ENCODE peak calls at places on chromosomes 13 and 19, in nine cellular contexts. D is cardiac muscle cell, E is breast epithelium, C is aorta, G is endodermal cell, Z is PC-9, Y is small intestine, J is neural progenitor cell, T is adipocyte. B is an unnamed sample. For H3K4me1 and H3K36me3, the result is how much of the 10 kb centered on the place peaks cover.

GRCh38 chr13:93254775-93255174 is 28.2 kb downstream of the GPC6 start:
- DNase-seq in D (no peak), E (no peak), C (no peak), G (no peak), Z (no peak), Y (no peak), J (no peak), T (no peak), B (no peak)

GRCh38 chr13:78712866-78713265 is 53.9 kb upstream of the OBI1 start:
- DNase-seq in D (no peak), E (no peak), C (no peak), G (no peak), Z (no peak), Y (no peak), J (no peak), T (no peak), B (no peak)

GRCh38 chr19:4295972-4296771 is 6.0 kb downstream of the TMIGD2 start:
- DNase-seq in D (peak), E (no peak), C (no peak), G (peak), Z (no peak), Y (peak), J (no peak), T (no peak), B (no peak)

GRCh38 chr19:49888478-49888901 is 8.2 kb downstream of the IL4I1 start:
- DNase-seq in D (no peak), E (no peak), C (no peak), G (no peak), Z (peak), Y (peak), J (no peak), T (no peak), B (no peak)

GRCh38 chr13:70043685-70044084 is 63.9 kb upstream of the ATXN8OS start:
- DNase-seq in D (no peak), E (no peak), C (no peak), G (no peak), Z (no peak), Y (no peak), J (no peak), T (no peak), B (no peak)

GRCh38 chr19:54158812-54159351 is 639 bp downstream of the LENG1 start:
- DNase-seq in D (peak), E (no peak), C (no peak), G (no peak), Z (peak), Y (peak), J (peak), T (peak), B (no peak)

GRCh38 chr19:3403489-3404323 is 37.3 kb downstream of the NFIC start:
- DNase-seq in D (peak), E (peak), C (peak), G (peak), Z (no peak), Y (no peak), J (no peak), T (peak), B (no peak)

GRCh38 chr13:72864142-72865035 is 82.5 kb downstream of the PIBF1 start:
- DNase-seq in D (no peak), E (no peak), C (no peak), G (no peak), Z (no peak), Y (no peak), J (no peak), T (peak), B (no peak)

GRCh38 chr13:30204564-30204963 is 102.8 kb downstream of the KATNAL1 start:
- DNase-seq in D (no peak), E (no peak), C (no peak), G (no peak), Z (no peak), Y (no peak), J (no peak), T (no peak), B (no peak)

GRCh38 chr19:44608391-44608821 is 5.0 kb upstream of the IGSF23 start:
- DNase-seq in D (peak), E (no peak), C (no peak), G (no peak), Z (peak), Y (peak), J (no peak), T (peak), B (no peak)

GRCh38 chr13:80196756-80197155 is 144.2 kb downstream of the SPRY2 start:
- DNase-seq in D (no peak), E (no peak), C (no peak), G (no peak), Z (no peak), Y (no peak), J (no peak), T (no peak), B (no peak)

GRCh38 chr13:50345804-50346203 is 330.6 kb downstream of the KCNRG start:
- DNase-seq in D (no peak), E (no peak), C (no peak), G (no peak), Z (no peak), Y (no peak), J (no peak), T (no peak), B (no peak)

GRCh38 chr19:30671622-30672051 is 299.5 kb downstream of the ZNF536 start:
- DNase-seq in D (peak), E (no peak), C (no peak), G (peak), Z (no peak), Y (no peak), J (no peak), T (no peak), B (no peak)

GRCh38 chr19:45117167-45117594 is 24.2 kb downstream of the PPP1R37 start:
- DNase-seq in D (peak), E (no peak), C (no peak), G (peak), Z (no peak), Y (no peak), J (peak), T (no peak), B (no peak)

GRCh38 chr19:48965806-48966540 is 864 bp downstream of the FTL start:
- DNase-seq in D (peak), E (peak), C (peak), G (peak), Z (peak), Y (peak), J (peak), T (peak), B (peak)

GRCh38 chr19:48513289-48514122 is 1.9 kb upstream of the LMTK3 start:
- DNase-seq in D (peak), E (no peak), C (no peak), G (peak), Z (peak), Y (peak), J (peak), T (peak), B (peak)

GRCh38 chr13:99196466-99197256 is 4.0 kb upstream of the UBAC2 start:
- DNase-seq in D (no peak), E (no peak), C (no peak), G (no peak), Z (peak), Y (peak), J (no peak), T (no peak), B (peak)

GRCh38 chr13:73251866-73252265 is 193.1 kb downstream of the KLF5 start:
- DNase-seq in D (no peak), E (no peak), C (no peak), G (no peak), Z (no peak), Y (no peak), J (no peak), T (no peak), B (no peak)

GRCh38 chr13:113741101-113741731 is 17.8 kb upstream of the TMEM255B start:
- DNase-seq in D (no peak), E (no peak), C (peak), G (no peak), Z (no peak), Y (no peak), J (no peak), T (no peak), B (no peak)

GRCh38 chr19:20968092-20968491 is 45.0 kb downstream of the ZNF85 start:
- DNase-seq in D (no peak), E (no peak), C (no peak), G (no peak), Z (no peak), Y (no peak), J (no peak), T (no peak), B (no peak)

GRCh38 chr13:109199280-109199679 is 569.9 kb downstream of the MYO16 start:
- DNase-seq in D (no peak), E (no peak), C (no peak), G (no peak), Z (no peak), Y (no peak), J (no peak), T (no peak), B (no peak)

GRCh38 chr19:16726916-16727315 is 7.3 kb downstream of the NWD1 start:
- DNase-seq in D (no peak), E (no peak), C (no peak), G (no peak), Z (no peak), Y (no peak), J (no peak), T (no peak), B (no peak)

GRCh38 chr13:77533875-77534788 is 1.4 kb upstream of the SCEL start:
- DNase-seq in D (peak), E (no peak), C (no peak), G (no peak), Z (no peak), Y (no peak), J (no peak), T (no peak), B (no peak)

GRCh38 chr19:45137179-45137761 is 23.5 kb downstream of the NKPD1 start:
- DNase-seq in D (peak), E (no peak), C (no peak), G (no peak), Z (no peak), Y (no peak), J (no peak), T (no peak), B (no peak)

GRCh38 chr19:33826521-33826920 is 29.9 kb downstream of the KCTD15 start:
- DNase-seq in D (no peak), E (no peak), C (no peak), G (peak), Z (no peak), Y (no peak), J (no peak), T (no peak), B (no peak)

GRCh38 chr13:61954092-61954491 is 538.4 kb upstream of the PCDH20 start:
- DNase-seq in D (peak), E (no peak), C (no peak), G (no peak), Z (no peak), Y (peak), J (peak), T (peak), B (no peak)

GRCh38 chr19:43723588-43723987 is 7.7 kb downstream of the IRGC start:
- DNase-seq in D (no peak), E (no peak), C (no peak), G (no peak), Z (no peak), Y (peak), J (no peak), T (no peak), B (no peak)

GRCh38 chr19:29543381-29543780 is 17.6 kb downstream of the VSTM2B start:
- DNase-seq in D (no peak), E (no peak), C (no peak), G (no peak), Z (no peak), Y (no peak), J (no peak), T (no peak), B (no peak)

GRCh38 chr19:11963566-11964355 is 1.1 kb upstream of the ZNF763 start:
- DNase-seq in D (peak), E (peak), C (peak), G (peak), Z (no peak), Y (peak), J (peak), T (peak), B (peak)

GRCh38 chr13:107421028-107421427 is 794.3 kb downstream of the LIG4 start:
- DNase-seq in D (peak), E (no peak), C (no peak), G (no peak), Z (no peak), Y (no peak), J (no peak), T (peak), B (no peak)

GRCh38 chr13:35765941-35766340 is 289.5 kb upstream of the MAB21L1 start:
- DNase-seq in D (no peak), E (no peak), C (no peak), G (no peak), Z (no peak), Y (no peak), J (no peak), T (no peak), B (no peak)

GRCh38 chr13:70634893-70635292 is 526.6 kb upstream of the KLHL1 start:
- DNase-seq in D (no peak), E (no peak), C (no peak), G (no peak), Z (no peak), Y (no peak), J (no peak), T (no peak), B (no peak)

GRCh38 chr13:35714096-35714495 is 237.6 kb upstream of the MAB21L1 start:
- DNase-seq in D (no peak), E (no peak), C (no peak), G (no peak), Z (peak), Y (no peak), J (peak), T (peak), B (no peak)

GRCh38 chr13:46295531-46296464 is 84.1 kb downstream of the LRRC63 start:
- DNase-seq in D (peak), E (peak), C (peak), G (no peak), Z (no peak), Y (peak), J (no peak), T (peak), B (peak)

GRCh38 chr13:87128006-87128405 is 543.2 kb upstream of the SLITRK5 start:
- DNase-seq in D (peak), E (no peak), C (no peak), G (peak), Z (no peak), Y (no peak), J (peak), T (no peak), B (no peak)

GRCh38 chr13:33918199-33918932 is 100.4 kb downstream of the RFC3 start:
- DNase-seq in D (peak), E (no peak), C (peak), G (no peak), Z (peak), Y (no peak), J (peak), T (peak), B (no peak)

GRCh38 chr19:45668342-45668871 is 386 bp downstream of the GIPR start:
- DNase-seq in D (no peak), E (no peak), C (no peak), G (no peak), Z (no peak), Y (no peak), J (no peak), T (peak), B (no peak)

GRCh38 chr19:19406878-19407639 is 1.6 kb downstream of the GATAD2A start:
- DNase-seq in D (peak), E (peak), C (no peak), G (no peak), Z (peak), Y (peak), J (peak), T (peak), B (peak)
- H3K4me1 ChIP-seq in D (under half), E (under half), C (under half), G (under half), Z (half or more), Y (under half), J (under half), T (half or more), B (half or more)

DNA sequence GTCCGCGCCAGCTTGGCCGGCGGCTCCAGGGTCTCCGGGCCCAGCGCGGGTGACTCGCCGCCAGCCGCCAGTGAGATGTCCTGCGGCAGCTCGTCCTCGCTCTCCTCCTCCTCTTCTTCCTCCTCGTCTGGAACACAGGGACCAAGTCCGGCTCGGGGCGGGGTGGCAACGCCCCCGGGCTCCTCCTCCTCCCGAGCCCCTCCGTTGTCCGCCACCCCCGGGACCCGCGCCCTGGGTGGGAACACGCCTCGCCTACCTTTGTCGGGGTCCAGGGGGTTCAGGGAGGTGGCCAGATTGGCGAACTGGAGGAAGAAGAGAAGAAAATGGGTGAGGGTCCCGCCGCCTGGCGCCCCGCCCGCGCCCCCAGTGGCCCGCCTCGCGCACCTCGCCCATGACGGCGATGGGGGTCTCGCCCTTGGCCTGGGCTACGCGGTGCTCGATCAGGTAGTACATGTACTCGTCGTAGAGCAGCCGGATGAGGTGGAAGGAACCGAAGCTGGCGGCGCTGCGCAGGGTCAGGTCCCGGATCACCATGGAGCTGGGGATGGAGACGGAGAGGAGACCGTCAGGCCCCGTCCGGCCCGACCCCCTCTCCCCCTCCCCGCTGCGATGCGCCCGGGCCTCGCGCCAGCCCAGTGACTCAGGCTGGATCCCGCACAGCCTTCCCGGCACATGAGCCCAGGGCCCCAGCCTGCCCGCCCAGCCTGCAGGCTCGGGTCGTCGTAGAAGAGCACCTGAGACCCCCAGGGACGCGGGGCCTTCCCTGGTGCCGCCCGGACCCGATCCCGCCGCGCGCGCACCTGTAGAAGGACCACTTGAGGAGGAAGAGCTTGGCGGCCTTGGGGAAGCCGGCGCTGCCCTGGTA is 10.7 kb downstream of the DCAF15 start:
- DNase-seq in D (peak), E (no peak), C (peak), G (peak), Z (no peak), Y (no peak), J (no peak), T (peak), B (no peak)
- H3K4me3 ChIP-seq in D (no peak), E (peak), C (no peak), G (no peak), Z (no peak), Y (no peak), J (peak), T (no peak), B (no peak)

GRCh38 chr13:48322294-48322693 is 18.7 kb downstream of the RB1 start:
- DNase-seq in D (no peak), E (no peak), C (no peak), G (no peak), Z (no peak), Y (no peak), J (no peak), T (no peak), B (no peak)
- H3K36me3 ChIP-seq in D (under half), E (under half), C (under half), G (under half), Z (under half), Y (under half), J (under half), T (under half), B (under half)

GRCh38 chr13:44903596-44903995 is 85.7 kb downstream of the NUFIP1 start:
- DNase-seq in D (peak), E (peak), C (peak), G (no peak), Z (no peak), Y (peak), J (peak), T (peak), B (no peak)
- H3K4me1 ChIP-seq in D (under half), E (under half), C (under half), G (under half), Z (under half), Y (under half), J (under half), T (under half), B (under half)

GRCh38 chr19:38060346-38060745 is 153.3 kb downstream of the SIPA1L3 start:
- DNase-seq in D (no peak), E (no peak), C (no peak), G (no peak), Z (no peak), Y (no peak), J (no peak), T (no peak), B (no peak)

GRCh38 chr19:38064661-38065425 is 157.8 kb downstream of the SIPA1L3 start:
- DNase-seq in D (no peak), E (no peak), C (no peak), G (no peak), Z (no peak), Y (no peak), J (no peak), T (no peak), B (no peak)

GRCh38 chr19:38062959-38063786 is 156.2 kb downstream of the SIPA1L3 start:
- DNase-seq in D (no peak), E (no peak), C (no peak), G (no peak), Z (no peak), Y (no peak), J (peak), T (no peak), B (no peak)

GRCh38 chr19:38061294-38061693 is 154.3 kb downstream of the SIPA1L3 start:
- DNase-seq in D (peak), E (no peak), C (no peak), G (no peak), Z (no peak), Y (no peak), J (no peak), T (peak), B (no peak)

DNA sequence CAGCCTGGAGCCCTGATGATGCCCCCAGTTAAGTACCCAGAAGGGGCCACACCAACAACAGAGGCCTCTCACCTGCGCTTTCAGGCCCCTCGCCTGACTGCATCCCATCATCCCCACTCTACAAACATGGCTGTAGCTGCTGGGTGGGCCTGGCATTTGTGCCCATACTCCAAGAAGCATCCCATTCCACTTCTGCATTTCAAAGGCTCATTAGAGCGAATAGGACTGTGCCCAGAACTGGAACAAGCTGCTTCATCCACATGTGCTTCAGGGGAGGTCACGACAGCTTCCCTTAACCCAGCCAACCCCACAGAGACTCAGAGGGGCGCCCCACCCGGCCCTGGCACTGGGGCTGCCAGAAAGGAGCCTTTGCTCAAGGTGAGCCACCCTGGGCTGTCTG is 156.9 kb downstream of the SIPA1L3 start:
- DNase-seq in D (no peak), E (no peak), C (no peak), G (no peak), Z (no peak), Y (no peak), J (no peak), T (no peak), B (no peak)
- H3K4me3 ChIP-seq in D (no peak), E (no peak), C (no peak), G (no peak), Z (no peak), Y (no peak), J (no peak), T (no peak), B (no peak)

DNA sequence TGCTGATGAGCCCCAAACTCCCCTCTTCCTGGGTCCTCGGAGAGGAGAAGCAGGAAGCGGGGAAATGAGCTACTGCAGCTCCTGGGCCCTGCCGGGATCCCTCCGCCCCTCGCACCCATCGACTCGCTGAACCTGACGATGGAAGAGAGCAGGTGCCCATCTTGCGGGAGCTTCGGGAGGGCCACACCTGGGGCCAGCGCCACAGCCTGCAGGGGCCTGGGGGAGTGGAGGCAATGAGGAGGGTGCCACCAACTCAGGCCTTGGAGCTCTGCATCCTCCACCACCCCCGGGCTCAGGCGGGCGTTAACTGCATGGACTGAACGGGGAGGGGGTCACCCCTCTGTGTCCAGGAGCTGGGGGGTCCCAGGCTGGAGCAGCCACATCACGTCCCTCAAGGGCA is 8.3 kb downstream of the TCF3 start:
- DNase-seq in D (no peak), E (no peak), C (no peak), G (no peak), Z (no peak), Y (no peak), J (no peak), T (no peak), B (no peak)
- H3K36me3 ChIP-seq in D (under half), E (under half), C (under half), G (half or more), Z (under half), Y (under half), J (under half), T (under half), B (under half)